ENCODE peak calls at places on chromosomes 6 and 20, in seven cellular contexts. S, R, L, Y, W, Q and Z are unnamed samples. For H3K4me1, the result is how much of the 10 kb centered on the place peaks cover.

GRCh38 chr6:137811121-137811911 is 55.7 kb upstream of the TNFAIP3 start:
- DNase-seq in W (peak), S (peak), R (no peak), Q (peak), L (peak), Y (peak), Z (peak)

GRCh38 chr6:88899569-88900316 is 63.7 kb downstream of the RNGTT start:
- DNase-seq in Q (no peak), W (no peak), Y (no peak), L (no peak), S (peak), R (peak), Z (no peak)

GRCh38 chr20:23246682-23247664 is 103.6 kb upstream of the NXT1 start:
- DNase-seq in R (no peak), W (no peak), S (no peak), Y (no peak), L (no peak), Q (no peak), Z (no peak)

GRCh38 chr6:360791-361373 is 30.7 kb upstream of the IRF4 start:
- DNase-seq in Y (no peak), W (no peak), S (no peak), Q (no peak), L (no peak), R (no peak), Z (no peak)

GRCh38 chr20:32462900-32463641 is 104.9 kb downstream of the ASXL1 start:
- DNase-seq in W (no peak), L (no peak), R (no peak), Y (no peak), S (no peak), Q (no peak), Z (no peak)

GRCh38 chr6:109184638-109185037 is 89.3 kb downstream of the CEP57L1 start:
- DNase-seq in Q (no peak), W (no peak), S (no peak), Y (no peak), L (no peak), R (no peak), Z (no peak)

GRCh38 chr6:79421707-79422484 is 115.3 kb downstream of the LCA5 start:
- DNase-seq in L (peak), W (peak), R (peak), Y (peak), Q (peak), S (no peak), Z (peak)

GRCh38 chr20:44188752-44189151 is 1.8 kb upstream of the JPH2 start:
- DNase-seq in W (no peak), L (no peak), Q (peak), S (no peak), R (no peak), Y (no peak), Z (no peak)

GRCh38 chr6:152746172-152746553 is 4.4 kb upstream of the VIP start:
- DNase-seq in W (peak), R (no peak), Q (no peak), S (peak), Y (no peak), L (peak), Z (peak)

GRCh38 chr6:55819811-55820210 is 55.6 kb downstream of the BMP5 start:
- DNase-seq in Y (no peak), L (no peak), R (no peak), Q (no peak), S (no peak), W (no peak), Z (no peak)

GRCh38 chr6:113805836-113806500 is 51.2 kb upstream of the MARCKS start:
- DNase-seq in Q (no peak), Y (no peak), S (no peak), W (no peak), L (no peak), R (no peak), Z (no peak)

GRCh38 chr6:5936611-5937010 is 70.1 kb downstream of the NRN1 start:
- DNase-seq in L (peak), R (no peak), Y (no peak), Q (no peak), S (no peak), W (peak), Z (no peak)

GRCh38 chr20:25025091-25025861 is 32.7 kb downstream of the ACSS1 start:
- DNase-seq in W (no peak), S (no peak), Y (no peak), Q (no peak), R (no peak), L (no peak), Z (no peak)

GRCh38 chr6:147166360-147166944 is 37.8 kb upstream of the STXBP5 start:
- DNase-seq in L (peak), Q (no peak), R (peak), Y (peak), S (no peak), W (peak), Z (no peak)

GRCh38 chr20:3209023-3209945 is at the start of gene ITPA:
- DNase-seq in S (peak), L (peak), W (peak), Y (peak), R (peak), Q (peak), Z (peak)

GRCh38 chr20:41307021-41307420 is 10.5 kb downstream of the ZHX3 start:
- DNase-seq in L (no peak), Y (no peak), S (no peak), Q (no peak), W (no peak), R (no peak), Z (no peak)

GRCh38 chr6:37551446-37551845 is 51.8 kb upstream of the CCDC167 start:
- DNase-seq in Q (no peak), W (no peak), Y (no peak), S (no peak), L (no peak), R (no peak), Z (no peak)

GRCh38 chr6:144635051-144635450 is 349.9 kb downstream of the UTRN start:
- DNase-seq in L (no peak), S (peak), Y (no peak), Q (no peak), R (no peak), W (no peak), Z (no peak)

GRCh38 chr6:119481098-119481497 is 131.5 kb upstream of the MAN1A1 start:
- DNase-seq in S (no peak), R (no peak), W (no peak), L (no peak), Y (no peak), Q (no peak), Z (no peak)

GRCh38 chr6:164812706-164813105 is 496.7 kb downstream of the C6orf118 start:
- DNase-seq in L (no peak), S (no peak), R (no peak), Q (no peak), W (no peak), Y (no peak), Z (no peak)

GRCh38 chr6:137799950-137800568 is 67.0 kb upstream of the TNFAIP3 start:
- DNase-seq in Y (peak), R (peak), S (peak), Q (peak), L (peak), W (peak), Z (no peak)

GRCh38 chr6:11613858-11614257 is 76.3 kb downstream of the TMEM170B start:
- DNase-seq in Y (peak), R (peak), L (peak), W (peak), Q (no peak), S (no peak), Z (peak)

GRCh38 chr20:33871362-33871761 is 60.2 kb downstream of the CHMP4B start:
- DNase-seq in Y (no peak), Q (no peak), S (no peak), L (no peak), W (no peak), R (no peak), Z (no peak)

GRCh38 chr6:106124437-106125423 is 38.6 kb downstream of the PRDM1 start:
- DNase-seq in S (no peak), L (no peak), R (no peak), Q (no peak), W (no peak), Y (no peak), Z (peak)

DNA sequence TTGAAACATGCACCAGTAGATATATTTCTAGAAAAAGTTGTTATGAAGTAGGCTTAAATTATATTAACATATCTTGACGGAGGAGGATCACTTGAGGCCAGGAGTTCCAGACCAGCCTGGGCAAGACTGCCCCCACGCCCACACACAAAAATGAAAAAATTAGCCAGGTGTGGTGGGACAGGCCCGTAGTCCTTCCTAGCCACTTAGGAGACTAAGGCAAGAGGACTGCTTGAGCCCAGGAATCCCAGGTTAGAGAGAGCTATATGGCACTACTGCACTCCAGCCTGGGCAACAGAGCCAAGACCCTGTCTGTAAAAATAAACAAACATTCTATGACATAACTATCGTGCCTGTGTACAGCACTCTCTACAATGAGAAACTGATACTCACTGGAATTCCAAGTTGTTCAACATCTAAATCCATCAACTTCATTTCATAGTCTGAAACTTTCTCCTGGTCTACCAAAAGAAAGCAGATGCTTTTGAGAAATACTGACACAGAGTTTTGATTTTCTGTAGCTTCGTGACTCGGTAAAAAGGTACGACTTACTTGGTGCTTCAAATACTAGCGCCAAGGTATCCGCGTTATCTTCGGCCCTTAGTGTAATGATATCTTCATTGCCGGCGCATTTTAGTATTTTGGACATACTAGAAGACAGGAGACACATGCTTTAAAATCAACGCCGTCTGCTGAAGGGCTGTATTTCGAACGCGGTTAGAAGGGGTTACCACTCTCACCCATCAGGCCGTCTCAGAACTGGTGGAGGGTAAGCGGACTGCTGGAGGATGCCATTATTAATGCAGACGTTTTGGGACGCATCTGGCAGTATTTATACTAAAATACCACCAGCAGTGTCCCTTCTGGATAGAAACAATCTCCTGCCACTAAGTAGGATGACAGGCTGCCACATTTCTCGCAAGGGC is 1.3 kb downstream of the PCNA start:
- DNase-seq in Q (no peak), L (no peak), R (no peak), W (peak), S (no peak), Y (peak), Z (no peak)
- H3K4me1 ChIP-seq in Q (under half), L (under half), R (under half), W (under half), S (half or more), Y (under half), Z (under half)

GRCh38 chr20:56925696-56926101 is 296.6 kb downstream of the TFAP2C start:
- DNase-seq in R (no peak), Y (no peak), W (no peak), S (no peak), Q (no peak), L (no peak), Z (no peak)
- TF ChIP-seq EZH2 in R (peak), Y (peak), W (no peak), S (peak), Q (peak), L (no peak), Z (no peak)

GRCh38 chr6:24879351-24879750 is 56.4 kb downstream of the RIPOR2 start:
- DNase-seq in L (no peak), S (no peak), Q (no peak), Y (no peak), W (no peak), R (no peak), Z (no peak)

GRCh38 chr6:24872769-24873168 is 63.0 kb downstream of the RIPOR2 start:
- DNase-seq in L (no peak), W (peak), S (no peak), R (no peak), Y (no peak), Q (peak), Z (no peak)

GRCh38 chr6:24876496-24877465 is 59.0 kb downstream of the RIPOR2 start:
- DNase-seq in R (no peak), L (no peak), Q (peak), S (no peak), Y (no peak), W (no peak), Z (no peak)

GRCh38 chr6:24874776-24875175 is 61.0 kb downstream of the RIPOR2 start:
- DNase-seq in S (no peak), Q (no peak), L (no peak), W (no peak), Y (no peak), R (no peak), Z (no peak)

DNA sequence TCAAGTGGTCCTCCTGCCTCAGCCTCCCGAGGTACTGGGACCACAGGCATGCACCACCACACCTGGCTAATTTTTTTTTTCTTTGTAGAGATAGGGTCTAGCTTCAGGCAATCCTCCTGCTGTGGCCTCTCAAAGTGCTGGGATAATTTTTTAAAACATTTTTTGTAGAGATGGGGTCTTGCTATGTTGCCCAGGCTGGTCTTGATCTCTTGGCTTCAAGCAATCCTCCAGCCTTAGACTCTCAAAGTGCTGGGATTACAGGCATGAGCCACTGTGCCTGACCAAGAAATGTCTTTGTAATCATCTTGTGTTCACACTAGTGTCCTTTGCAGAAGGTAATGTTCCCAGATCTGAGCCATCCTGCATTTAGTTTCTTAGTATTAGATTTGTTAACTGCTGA is 61.6 kb downstream of the RIPOR2 start:
- DNase-seq in R (no peak), W (no peak), S (no peak), Q (no peak), Y (no peak), L (no peak), Z (no peak)
- H3K4me1 ChIP-seq in R (under half), W (under half), S (under half), Q (under half), Y (under half), L (under half), Z (under half)

DNA sequence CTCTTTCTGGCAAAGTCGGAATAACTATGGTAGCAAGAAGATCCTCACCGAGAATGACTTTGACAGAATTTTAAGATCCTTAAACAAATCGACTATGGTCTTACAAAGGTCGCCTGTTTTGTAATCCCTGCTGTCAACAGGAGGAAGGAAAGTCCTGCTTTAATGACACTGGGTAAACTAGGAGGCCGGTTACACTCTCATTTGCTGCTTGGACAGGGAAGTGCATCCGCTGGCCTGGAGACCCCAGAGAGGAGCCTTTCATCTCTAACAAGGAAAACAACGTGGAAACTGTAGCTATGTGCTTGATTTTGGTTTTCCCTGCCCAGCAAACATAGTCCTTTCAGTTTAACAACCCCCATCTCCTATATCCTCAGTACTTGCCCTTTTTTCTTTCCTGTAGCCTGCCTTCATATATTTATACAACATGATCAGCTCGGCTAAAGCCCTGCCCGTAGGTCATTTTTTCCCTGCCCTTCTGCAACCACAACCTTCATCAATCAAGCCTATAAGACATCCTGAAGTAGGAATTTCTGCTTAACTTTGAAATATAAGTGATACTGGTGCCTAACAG is 97.2 kb upstream of the RIN2 start:
- DNase-seq in R (no peak), Q (no peak), S (peak), L (no peak), Y (no peak), W (no peak), Z (no peak)
- TF ChIP-seq EZH2 in R (no peak), Q (no peak), S (no peak), L (no peak), Y (peak), W (no peak), Z (no peak)